ENCODE peak calls at places on chromosomes 4 and X, in six cellular contexts. One of them, this sample, is unnamed.

GRCh38 chrX:38717871-38718270 is 83.4 kb upstream of the MID1IP1 start:
- DNase-seq in HepG2: peak; percentile 16
- DNase-seq in H1: no peak
- DNase-seq in HCT116: peak; percentile 16
- DNase-seq in K562: peak; percentile 55
- DNase-seq in WTC11: no peak
- DNase-seq in this sample: no peak

GRCh38 chr4:18937080-18937479 is 915.5 kb upstream of the LCORL start:
- DNase-seq in WTC11: no peak
- DNase-seq in K562: no peak
- DNase-seq in HCT116: no peak
- DNase-seq in HepG2: no peak
- DNase-seq in H1: no peak
- DNase-seq in this sample: no peak

GRCh38 chrX:16765618-16766017 is 20.6 kb upstream of the TXLNG start:
- DNase-seq in H1: no peak
- DNase-seq in WTC11: no peak
- DNase-seq in K562: no peak
- DNase-seq in HepG2: no peak
- DNase-seq in HCT116: no peak
- DNase-seq in this sample: no peak

GRCh38 chr4:65943076-65943475 is 272.8 kb upstream of the EPHA5 start:
- DNase-seq in HepG2: peak; percentile 63
- DNase-seq in H1: peak; percentile 44
- DNase-seq in HCT116: no peak
- DNase-seq in K562: no peak
- DNase-seq in WTC11: no peak
- DNase-seq in this sample: no peak

GRCh38 chrX:1226249-1226648 is 13.8 kb upstream of the CRLF2 start:
- DNase-seq in WTC11: no peak
- DNase-seq in K562: no peak
- DNase-seq in H1: no peak
- DNase-seq in HepG2: no peak
- DNase-seq in HCT116: no peak
- DNase-seq in this sample: no peak

GRCh38 chrX:15737957-15738685 is at the start of gene CA5B:
- DNase-seq in HCT116: peak; percentile 68
- DNase-seq in H1: peak; percentile 89
- DNase-seq in HepG2: no peak
- DNase-seq in WTC11: peak; percentile 97
- DNase-seq in K562: peak; percentile 97
- DNase-seq in this sample: peak; percentile 87

GRCh38 chr4:122798101-122798500 is 28.5 kb upstream of the FGF2 start:
- DNase-seq in K562: peak; percentile 52
- DNase-seq in HepG2: peak; percentile 13
- DNase-seq in WTC11: peak; percentile 41
- DNase-seq in H1: no peak
- DNase-seq in HCT116: no peak
- DNase-seq in this sample: no peak

GRCh38 chrX:132071260-132071659 is 48.2 kb downstream of the STK26 start:
- DNase-seq in K562: peak; percentile 10
- DNase-seq in WTC11: no peak
- DNase-seq in H1: no peak
- DNase-seq in HCT116: no peak
- DNase-seq in HepG2: peak; percentile 1
- DNase-seq in this sample: no peak

GRCh38 chr4:95018845-95019244 is 261.1 kb downstream of the BMPR1B start:
- DNase-seq in K562: no peak
- DNase-seq in WTC11: no peak
- DNase-seq in HCT116: no peak
- DNase-seq in HepG2: no peak
- DNase-seq in H1: no peak
- DNase-seq in this sample: no peak

GRCh38 chrX:24333371-24333770 is 19.5 kb upstream of the SUPT20HL2 start:
- DNase-seq in HCT116: no peak
- DNase-seq in H1: no peak
- DNase-seq in K562: no peak
- DNase-seq in WTC11: no peak
- DNase-seq in HepG2: no peak
- DNase-seq in this sample: no peak

GRCh38 chr4:106806158-106806797 is 229.8 kb downstream of the DKK2 start:
- DNase-seq in HepG2: no peak
- DNase-seq in WTC11: no peak
- DNase-seq in H1: no peak
- DNase-seq in HCT116: no peak
- DNase-seq in K562: no peak
- DNase-seq in this sample: no peak

GRCh38 chr4:110586137-110586850 is 36.6 kb downstream of the PITX2 start:
- DNase-seq in HCT116: peak; percentile 31
- DNase-seq in HepG2: no peak
- DNase-seq in WTC11: no peak
- DNase-seq in K562: no peak
- DNase-seq in H1: no peak
- DNase-seq in this sample: no peak

GRCh38 chrX:72392816-72393800 is 87.4 kb upstream of the CITED1 start:
- DNase-seq in HepG2: no peak
- DNase-seq in WTC11: no peak
- DNase-seq in H1: no peak
- DNase-seq in K562: no peak
- DNase-seq in HCT116: no peak
- DNase-seq in this sample: no peak

GRCh38 chr4:140267576-140267975 is 105.9 kb upstream of the SCOC start:
- DNase-seq in HCT116: no peak
- DNase-seq in WTC11: peak; percentile 27
- DNase-seq in HepG2: no peak
- DNase-seq in H1: no peak
- DNase-seq in K562: no peak
- DNase-seq in this sample: no peak

GRCh38 chr4:4254666-4255065 is 6.6 kb upstream of the TMEM128 start:
- DNase-seq in K562: no peak
- DNase-seq in HepG2: peak; percentile 34
- DNase-seq in HCT116: no peak
- DNase-seq in H1: no peak
- DNase-seq in WTC11: no peak
- DNase-seq in this sample: no peak

GRCh38 chrX:9611436-9612145 is 146.7 kb downstream of the TBL1X start:
- DNase-seq in H1: no peak
- DNase-seq in K562: no peak
- DNase-seq in WTC11: no peak
- DNase-seq in HepG2: peak; percentile 15
- DNase-seq in HCT116: no peak
- DNase-seq in this sample: no peak

GRCh38 chr4:80913381-80913780 is 117.1 kb upstream of the BMP3 start:
- DNase-seq in WTC11: no peak
- DNase-seq in HepG2: no peak
- DNase-seq in HCT116: no peak
- DNase-seq in K562: no peak
- DNase-seq in H1: no peak
- DNase-seq in this sample: peak; percentile 35

GRCh38 chr4:30901781-30902479 is 181.8 kb downstream of the PCDH7 start:
- DNase-seq in H1: no peak
- DNase-seq in K562: no peak
- DNase-seq in HCT116: peak; percentile 71
- DNase-seq in WTC11: no peak
- DNase-seq in HepG2: no peak
- DNase-seq in this sample: no peak

GRCh38 chr4:152100378-152101201 is 339.8 kb upstream of the GATB start:
- DNase-seq in WTC11: no peak
- DNase-seq in HCT116: peak; percentile 22
- DNase-seq in HepG2: no peak
- DNase-seq in K562: no peak
- DNase-seq in H1: no peak
- DNase-seq in this sample: no peak

GRCh38 chrX:13128104-13128503 is 83.7 kb upstream of the FAM9C start:
- DNase-seq in H1: no peak
- DNase-seq in HepG2: no peak
- DNase-seq in WTC11: no peak
- DNase-seq in K562: no peak
- DNase-seq in HCT116: no peak
- DNase-seq in this sample: no peak

GRCh38 chrX:132266583-132267355 is 47.5 kb upstream of the RAP2C start:
- DNase-seq in HepG2: no peak
- DNase-seq in H1: no peak
- DNase-seq in HCT116: no peak
- DNase-seq in K562: no peak
- DNase-seq in WTC11: no peak
- DNase-seq in this sample: no peak

GRCh38 chrX:13750204-13750603 is 15.7 kb downstream of the OFD1 start:
- DNase-seq in H1: no peak
- DNase-seq in HCT116: peak; percentile 13
- DNase-seq in HepG2: peak; percentile 16
- DNase-seq in K562: no peak
- DNase-seq in WTC11: no peak
- DNase-seq in this sample: no peak

GRCh38 chr4:139889901-139890300 is 224.3 kb downstream of the MGST2 start:
- DNase-seq in HCT116: no peak
- DNase-seq in H1: no peak
- DNase-seq in HepG2: no peak
- DNase-seq in WTC11: no peak
- DNase-seq in K562: no peak
- DNase-seq in this sample: no peak

GRCh38 chr4:3019471-3019870 is 54.9 kb downstream of the HTT-AS start:
- DNase-seq in WTC11: no peak
- DNase-seq in HepG2: no peak
- DNase-seq in HCT116: no peak
- DNase-seq in H1: no peak
- DNase-seq in K562: no peak
- DNase-seq in this sample: no peak

GRCh38 chr4:3013839-3014350 is 50.5 kb downstream of the GRK4 start:
- DNase-seq in HepG2: peak; percentile 23
- DNase-seq in K562: no peak
- DNase-seq in WTC11: no peak
- DNase-seq in H1: no peak
- DNase-seq in HCT116: no peak
- DNase-seq in this sample: peak; percentile 46

GRCh38 chr4:3016839-3017410 is 53.6 kb downstream of the GRK4 start:
- DNase-seq in K562: no peak
- DNase-seq in H1: no peak
- DNase-seq in HCT116: no peak
- DNase-seq in HepG2: no peak
- DNase-seq in WTC11: no peak
- DNase-seq in this sample: no peak

GRCh38 chr4:3021127-3021526 is 53.2 kb downstream of the HTT-AS start:
- DNase-seq in H1: no peak
- DNase-seq in HepG2: no peak
- DNase-seq in K562: no peak
- DNase-seq in WTC11: no peak
- DNase-seq in HCT116: no peak
- DNase-seq in this sample: no peak

GRCh38 chr4:3017504-3017903 is 54.1 kb downstream of the GRK4 start:
- DNase-seq in H1: no peak
- DNase-seq in HCT116: no peak
- DNase-seq in K562: no peak
- DNase-seq in WTC11: no peak
- DNase-seq in HepG2: no peak
- DNase-seq in this sample: no peak
- TF ChIP-seq ATF3 in H1: no peak
- TF ChIP-seq ATF3 in HCT116: no peak
- TF ChIP-seq ATF3 in K562: no peak
- TF ChIP-seq ATF3 in WTC11: no peak
- TF ChIP-seq ATF3 in HepG2: no peak
- TF ChIP-seq ATF3 in this sample: no peak

GRCh38 chrX:110448459-110448858 is 89.8 kb downstream of the RTL9 start:
- DNase-seq in WTC11: no peak
- DNase-seq in H1: no peak
- DNase-seq in HCT116: no peak
- DNase-seq in HepG2: no peak
- DNase-seq in K562: no peak
- DNase-seq in this sample: no peak

GRCh38 chrX:110437686-110438085 is 79.0 kb downstream of the RTL9 start:
- DNase-seq in K562: no peak
- DNase-seq in H1: no peak
- DNase-seq in WTC11: no peak
- DNase-seq in HCT116: no peak
- DNase-seq in HepG2: no peak
- DNase-seq in this sample: no peak

GRCh38 chrX:110444996-110445395 is 86.3 kb downstream of the RTL9 start:
- DNase-seq in WTC11: no peak
- DNase-seq in K562: no peak
- DNase-seq in H1: no peak
- DNase-seq in HCT116: no peak
- DNase-seq in HepG2: no peak
- DNase-seq in this sample: no peak

GRCh38 chrX:110440016-110440805 is 81.6 kb downstream of the RTL9 start:
- DNase-seq in K562: no peak
- DNase-seq in HCT116: no peak
- DNase-seq in H1: no peak
- DNase-seq in HepG2: no peak
- DNase-seq in WTC11: no peak
- DNase-seq in this sample: no peak

DNA sequence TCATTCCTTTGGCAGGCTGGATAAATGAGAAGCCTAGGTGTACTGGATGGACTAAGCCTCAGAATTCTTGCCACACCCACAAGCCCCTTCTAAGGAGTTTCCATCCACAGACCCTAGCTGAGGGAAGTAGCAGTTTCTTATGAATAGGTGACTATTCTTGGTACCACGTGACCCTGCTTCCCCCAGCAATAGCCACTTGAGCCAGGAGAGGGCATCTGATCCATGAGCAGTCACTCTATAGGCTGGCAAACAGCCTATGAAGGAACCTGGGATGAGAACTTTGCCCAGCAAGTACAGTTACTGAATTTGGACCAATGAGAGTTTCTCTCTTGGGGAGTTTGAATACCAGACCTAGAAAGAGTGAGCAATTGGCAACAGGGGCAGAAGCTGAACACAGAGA is 84.0 kb downstream of the RTL9 start:
- DNase-seq in HepG2: peak; percentile 54
- DNase-seq in K562: peak; percentile 53
- DNase-seq in WTC11: peak; percentile 30
- DNase-seq in HCT116: no peak
- DNase-seq in H1: no peak
- DNase-seq in this sample: no peak
- TF ChIP-seq ATF3 in HepG2: no peak
- TF ChIP-seq ATF3 in K562: no peak
- TF ChIP-seq ATF3 in WTC11: no peak
- TF ChIP-seq ATF3 in HCT116: no peak
- TF ChIP-seq ATF3 in H1: peak; percentile 46
- TF ChIP-seq ATF3 in this sample: no peak

DNA sequence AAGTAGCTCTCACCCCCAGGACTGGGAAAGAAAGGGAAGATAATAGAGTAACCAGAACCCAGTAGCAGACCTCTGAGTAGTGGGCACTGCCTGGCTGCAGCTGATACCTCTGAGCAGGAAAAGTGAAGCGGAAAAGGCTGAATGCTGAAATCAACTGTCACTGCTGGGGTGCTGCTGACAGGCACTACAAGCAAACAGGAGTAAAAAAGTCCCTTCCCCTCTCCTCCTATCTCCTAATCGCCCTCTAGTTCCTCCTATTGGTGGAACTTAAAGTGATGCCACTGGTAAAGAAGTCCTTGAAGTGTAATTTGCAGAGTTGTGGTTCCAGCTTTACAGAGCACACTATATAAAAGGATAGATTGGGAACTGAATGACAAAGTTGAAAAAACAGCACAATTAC is 32.8 kb upstream of the GLRB start:
- DNase-seq in K562: no peak
- DNase-seq in HCT116: no peak
- DNase-seq in WTC11: no peak
- DNase-seq in H1: no peak
- DNase-seq in HepG2: peak; percentile 2
- DNase-seq in this sample: no peak
- TF ChIP-seq ATF3 in K562: no peak
- TF ChIP-seq ATF3 in HCT116: no peak
- TF ChIP-seq ATF3 in WTC11: no peak
- TF ChIP-seq ATF3 in H1: no peak
- TF ChIP-seq ATF3 in HepG2: no peak
- TF ChIP-seq ATF3 in this sample: no peak

GRCh38 chr4:7295917-7296660 is 103.8 kb downstream of the SORCS2 start:
- DNase-seq in H1: no peak
- DNase-seq in K562: peak; percentile 37
- DNase-seq in HepG2: no peak
- DNase-seq in HCT116: peak; percentile 10
- DNase-seq in WTC11: peak; percentile 54
- DNase-seq in this sample: no peak
- TF ChIP-seq ATF3 in H1: no peak
- TF ChIP-seq ATF3 in K562: no peak
- TF ChIP-seq ATF3 in HepG2: no peak
- TF ChIP-seq ATF3 in HCT116: no peak
- TF ChIP-seq ATF3 in WTC11: no peak
- TF ChIP-seq ATF3 in this sample: no peak

This sample was measured in GM12878.